ENCODE peak calls at places on chromosomes 5 and 9, in five cellular contexts. F is frontal cortex, U is HTR-8/SVneo, V is activated T-cell treated with anti-CD3 and anti-CD28 coated beads for 1 hour, B is transverse colon. I is an unnamed sample.

GRCh38 chr9:83934569-83935275 is 13.5 kb upstream of the KIF27 start:
- DNase-seq in F (no peak), U (no peak), V (no peak), B (no peak), I (no peak)

GRCh38 chr9:78023003-78023741 is 8.4 kb downstream of the GNAQ start:
- DNase-seq in F (no peak), U (no peak), V (no peak), B (no peak), I (no peak)

GRCh38 chr5:21613971-21614488 is 1239.1 kb downstream of the CDH12 start:
- DNase-seq in F (no peak), U (no peak), V (no peak), B (no peak), I (no peak)

GRCh38 chr5:81425569-81425968 is 31.6 kb upstream of the ACOT12 start:
- DNase-seq in F (peak; percentile 17), U (peak; percentile 17), V (no peak), B (no peak), I (no peak)

GRCh38 chr5:177434437-177434836 is 8.0 kb downstream of the GRK6 start:
- DNase-seq in F (no peak), U (no peak), V (no peak), B (no peak), I (no peak)

GRCh38 chr5:158736134-158736533 is 363.6 kb downstream of the EBF1 start:
- DNase-seq in F (no peak), U (no peak), V (no peak), B (no peak), I (no peak)

GRCh38 chr5:116075117-116075910 is 9.5 kb upstream of the COMMD10 start:
- DNase-seq in F (no peak), U (no peak), V (no peak), B (no peak), I (no peak)

GRCh38 chr9:127791085-127791484 is 5.3 kb downstream of the CDK9 start:
- DNase-seq in F (no peak), U (no peak), V (no peak), B (no peak), I (no peak)

GRCh38 chr9:16197578-16198370 is 644.9 kb downstream of the CCDC171 start:
- DNase-seq in F (no peak), U (no peak), V (no peak), B (no peak), I (no peak)

GRCh38 chr5:132498686-132499271 is 8.2 kb upstream of the IRF1 start:
- DNase-seq in F (no peak), U (no peak), V (no peak), B (no peak), I (no peak)

GRCh38 chr9:88645172-88645868 is 110.3 kb downstream of the NXNL2 start:
- DNase-seq in F (no peak), U (no peak), V (no peak), B (no peak), I (no peak)

GRCh38 chr9:126380447-126380846 is 53.8 kb downstream of the MVB12B start:
- DNase-seq in F (no peak), U (no peak), V (no peak), B (peak; percentile 1), I (no peak)

GRCh38 chr5:176723440-176723839 is 76.2 kb downstream of the TSPAN17 start:
- DNase-seq in F (no peak), U (no peak), V (no peak), B (no peak), I (no peak)

GRCh38 chr9:93898502-93899426 is 56.4 kb downstream of the BARX1 start:
- DNase-seq in F (peak; percentile 4), U (no peak), V (no peak), B (peak; percentile 5), I (no peak)

GRCh38 chr5:181109489-181110013 is 21.4 kb downstream of the OR2V1 start:
- DNase-seq in F (no peak), U (no peak), V (no peak), B (no peak), I (no peak)

GRCh38 chr9:4604678-4605095 is 57.4 kb upstream of the PLPP6 start:
- DNase-seq in F (peak; percentile 58), U (peak; percentile 60), V (peak; percentile 52), B (peak; percentile 73), I (peak; percentile 42)

GRCh38 chr9:116933251-116933650 is 246.1 kb downstream of the TRIM32 start:
- DNase-seq in F (no peak), U (no peak), V (no peak), B (no peak), I (no peak)

GRCh38 chr5:73938280-73938937 is 312.4 kb downstream of the ARHGEF28 start:
- DNase-seq in F (no peak), U (peak; percentile 81), V (no peak), B (no peak), I (no peak)

I was measured in cerebellar nuclear complex.